ENCODE peak calls at places on chromosome 3, in ten cellular contexts. Q, B, I, X, N, G, F, Y, D and U are unnamed samples.

GRCh38 chr3:23992051-23992628 is 47.1 kb downstream of the NR1D2 start:
- DNase-seq in Q (peak; percentile 55), B (no peak), F (no peak), Y (no peak), N (peak; percentile 53), G (peak; percentile 33), X (no peak), I (no peak), D (no peak), U (peak; percentile 38)

GRCh38 chr3:34207826-34208225 is 409.4 kb downstream of the PDCD6IP start:
- DNase-seq in F (no peak), Y (no peak), I (no peak), N (peak; percentile 5), X (no peak), D (no peak), G (no peak), Q (peak; percentile 26), B (no peak), U (peak; percentile 16)

GRCh38 chr3:101253429-101253828 is 66.9 kb downstream of the IMPG2 start:
- DNase-seq in B (no peak), G (no peak), Y (no peak), Q (no peak), F (no peak), I (no peak), X (no peak), D (no peak), N (peak; percentile 48), U (peak; percentile 28)

GRCh38 chr3:38579551-38580449 is 69.7 kb downstream of the SCN5A start:
- DNase-seq in B (no peak), G (peak; percentile 27), X (peak; percentile 76), Y (peak; percentile 8), Q (peak; percentile 69), I (peak; percentile 10), D (peak; percentile 17), F (no peak), N (peak; percentile 69), U (peak; percentile 27)

GRCh38 chr3:42165211-42165610 is 74.1 kb downstream of the TRAK1 start:
- DNase-seq in Y (no peak), G (no peak), X (peak; percentile 42), N (no peak), B (no peak), D (no peak), F (no peak), I (no peak), Q (no peak), U (no peak)

GRCh38 chr3:14253022-14253761 is 74.6 kb downstream of the LSM3 start:
- DNase-seq in Q (peak; percentile 56), Y (no peak), D (no peak), N (peak; percentile 52), B (peak; percentile 76), F (no peak), G (no peak), I (no peak), X (no peak), U (peak; percentile 53)

GRCh38 chr3:58041182-58041825 is 33.1 kb downstream of the FLNB start:
- DNase-seq in D (no peak), X (no peak), N (no peak), Y (no peak), B (no peak), I (no peak), F (no peak), Q (peak; percentile 62), G (no peak), U (no peak)

GRCh38 chr3:66483006-66483928 is 17.6 kb downstream of the LRIG1 start:
- DNase-seq in B (no peak), X (no peak), F (peak; percentile 90), N (peak; percentile 83), Q (no peak), G (no peak), I (no peak), D (peak; percentile 58), Y (no peak), U (peak; percentile 82)

GRCh38 chr3:136889947-136890346 is 27.9 kb downstream of the NCK1 start:
- DNase-seq in B (no peak), F (no peak), N (no peak), G (no peak), X (no peak), Q (no peak), D (no peak), I (no peak), Y (no peak), U (no peak)

GRCh38 chr3:108008931-108009635 is 81.7 kb downstream of the CD47 start:
- DNase-seq in Y (no peak), B (no peak), Q (peak; percentile 72), X (no peak), D (no peak), I (no peak), N (no peak), G (no peak), F (no peak), U (peak; percentile 92)

GRCh38 chr3:173501941-173502489 is 104.5 kb downstream of the NLGN1 start:
- DNase-seq in Y (no peak), Q (peak; percentile 5), D (no peak), F (no peak), X (no peak), N (peak; percentile 2), B (no peak), I (no peak), G (no peak), U (peak; percentile 2)

GRCh38 chr3:22386107-22386506 is 635.1 kb upstream of the ZNF385D start:
- DNase-seq in B (no peak), Y (no peak), N (no peak), D (no peak), Q (no peak), I (no peak), G (no peak), F (no peak), X (no peak), U (no peak)

GRCh38 chr3:175716451-175716850 is 857.3 kb downstream of the NAALADL2 start:
- DNase-seq in I (no peak), N (peak; percentile 40), Y (no peak), G (no peak), Q (peak; percentile 16), F (no peak), X (peak; percentile 2), D (no peak), B (no peak), U (peak; percentile 34)

GRCh38 chr3:48852151-48852550 is 4.5 kb upstream of the PRKAR2A start:
- DNase-seq in D (no peak), B (no peak), Q (no peak), G (no peak), X (no peak), F (no peak), I (no peak), Y (peak; percentile 10), N (no peak), U (no peak)

GRCh38 chr3:112654492-112654891 is 13.5 kb upstream of the CCDC80 start:
- DNase-seq in F (no peak), X (no peak), I (no peak), B (no peak), N (no peak), G (no peak), Y (no peak), D (no peak), Q (no peak), U (no peak)
- H3K4me3 ChIP-seq in F (no peak overlapping the region), X (no peak overlapping the region), I (no peak overlapping the region), B (no peak overlapping the region), N (no peak overlapping the region), G (no peak overlapping the region), Y (no peak overlapping the region), D (no peak overlapping the region), Q (no peak overlapping the region), U (no peak overlapping the region)

GRCh38 chr3:45226206-45226915 is at the start of gene TMEM158:
- DNase-seq in B (peak; percentile 72), N (peak; percentile 95), Q (peak; percentile 61), D (no peak), F (peak; percentile 87), G (peak; percentile 73), X (no peak), I (peak; percentile 85), Y (peak; percentile 87), U (peak; percentile 57)

GRCh38 chr3:45224824-45225464 is 1.1 kb downstream of the TMEM158 start:
- DNase-seq in Q (peak; percentile 83), N (peak; percentile 89), I (peak; percentile 50), X (no peak), F (peak; percentile 86), B (peak; percentile 74), D (no peak), G (peak; percentile 60), Y (peak; percentile 87), U (peak; percentile 66)

GRCh38 chr3:45227131-45227819 is 1.2 kb upstream of the TMEM158 start:
- DNase-seq in Y (no peak), B (no peak), N (no peak), Q (no peak), G (no peak), F (no peak), I (no peak), X (no peak), D (no peak), U (peak; percentile 72)

GRCh38 chr3:45225465-45226205 is 452 bp downstream of the TMEM158 start:
- DNase-seq in X (no peak), Y (peak; percentile 55), F (peak; percentile 57), I (peak; percentile 50), Q (peak; percentile 46), G (peak; percentile 44), B (no peak), N (peak; percentile 52), D (no peak), U (peak; percentile 27)

GRCh38 chr3:45223889-45224730 is 2.0 kb downstream of the TMEM158 start:
- DNase-seq in X (no peak), F (no peak), D (no peak), Y (no peak), N (peak; percentile 65), Q (peak; percentile 44), I (no peak), B (no peak), G (no peak), U (peak; percentile 66)
- H3K4me3 ChIP-seq in X (peak overlapping the region; percentile 84), F (no peak overlapping the region), D (no peak overlapping the region), Y (no peak overlapping the region), N (peak overlapping the region; percentile 89), Q (peak overlapping the region; percentile 67), I (no peak overlapping the region), B (no peak overlapping the region), G (no peak overlapping the region), U (peak overlapping the region; percentile 81)

DNA sequence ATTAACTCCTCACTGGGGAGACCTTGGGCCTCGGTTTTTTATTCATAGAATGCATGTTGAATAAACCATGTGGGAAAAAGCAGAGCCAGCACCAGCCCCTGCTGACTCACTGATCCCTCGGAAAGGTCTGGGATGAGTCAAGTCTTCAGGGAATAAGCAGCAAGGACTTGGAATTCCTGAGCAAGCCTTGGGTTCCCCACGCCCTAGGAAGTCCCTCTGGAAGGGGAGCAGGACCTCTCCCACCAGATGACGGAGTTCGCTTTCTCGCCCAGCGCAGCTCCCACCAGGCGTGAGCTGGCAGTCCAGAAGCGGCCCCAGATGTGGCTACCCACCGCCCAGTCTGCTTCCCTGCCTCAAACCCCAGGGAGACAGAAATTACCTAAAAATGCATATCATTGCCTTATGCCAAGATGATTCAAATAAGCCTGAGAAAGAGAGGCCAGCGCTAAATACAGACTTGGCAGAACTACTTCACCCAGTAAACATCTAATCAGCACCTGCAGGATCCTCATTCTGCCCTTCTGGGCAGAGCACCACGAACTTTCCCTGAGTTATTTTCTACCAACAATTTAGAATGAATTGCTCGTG is 45.5 kb downstream of the BTD start:
- DNase-seq in D (no peak), X (peak; percentile 98), F (peak; percentile 80), Y (no peak), N (peak; percentile 99), B (no peak), I (no peak), Q (peak; percentile 96), G (no peak), U (peak; percentile 100)
- H3K4me3 ChIP-seq in D (no peak overlapping the region), X (peak overlapping the region; percentile 11), F (no peak overlapping the region), Y (no peak overlapping the region), N (no peak overlapping the region), B (no peak overlapping the region), I (peak overlapping the region; percentile 14), Q (no peak overlapping the region), G (no peak overlapping the region), U (peak overlapping the region; percentile 3)

GRCh38 chr3:185933374-185933950 is 4.4 kb downstream of the TRA2B start:
- DNase-seq in I (no peak), B (no peak), N (no peak), D (no peak), X (no peak), Q (no peak), G (no peak), Y (no peak), F (no peak), U (no peak)
- H3K4me3 ChIP-seq in I (no peak overlapping the region), B (no peak overlapping the region), N (peak overlapping the region; percentile 100), D (peak overlapping the region; percentile 92), X (peak overlapping the region; percentile 99), Q (peak overlapping the region; percentile 100), G (peak overlapping the region; percentile 96), Y (peak overlapping the region; percentile 95), F (peak overlapping the region; percentile 73), U (peak overlapping the region; percentile 100)